ENCODE peak calls at places on chromosomes 4 and X, in five cellular contexts. N is anterior cingulate cortex, Z is GM12865, T is H54, D is astrocyte of the spinal cord. M is an unnamed sample.

GRCh38 chr4:157994863-157995262 is 178.0 kb downstream of the GASK1B start:
- DNase-seq in N (no peak), Z (no peak), T (no peak), D (no peak), M (no peak)

GRCh38 chr4:39729557-39729956 is 31.6 kb downstream of the UBE2K start:
- DNase-seq in N (no peak), Z (no peak), T (no peak), D (peak; percentile 45), M (no peak)

GRCh38 chr4:120071192-120071795 is 4.6 kb upstream of the MAD2L1 start:
- DNase-seq in N (no peak), Z (peak; percentile 73), T (no peak), D (peak; percentile 81), M (peak; percentile 32)

GRCh38 chr4:139665079-139665689 is 435 bp upstream of the MGST2 start:
- DNase-seq in N (no peak), Z (no peak), T (no peak), D (no peak), M (no peak)

GRCh38 chr4:124111922-124112321 is 600.6 kb downstream of the ANKRD50 start:
- DNase-seq in N (no peak), Z (peak; percentile 51), T (no peak), D (peak; percentile 89), M (peak; percentile 7)

GRCh38 chr4:821631-822030 is 4.3 kb downstream of the CPLX1 start:
- DNase-seq in N (no peak), Z (no peak), T (no peak), D (no peak), M (no peak)

GRCh38 chr4:25938251-25939186 is 24.5 kb downstream of the SMIM20 start:
- DNase-seq in N (no peak), Z (peak; percentile 86), T (peak; percentile 10), D (peak; percentile 51), M (peak; percentile 66)

GRCh38 chr4:24519649-24520048 is 64.7 kb downstream of the DHX15 start:
- DNase-seq in N (no peak), Z (no peak), T (no peak), D (peak; percentile 29), M (no peak)

GRCh38 chr4:8274772-8275241 is 5.3 kb downstream of the HTRA3 start:
- DNase-seq in N (peak; percentile 50), Z (no peak), T (no peak), D (peak; percentile 93), M (no peak)

GRCh38 chr4:112167790-112168189 is 22.5 kb downstream of the FAM241A start:
- DNase-seq in N (no peak), Z (peak; percentile 28), T (no peak), D (no peak), M (no peak)

GRCh38 chrX:29308726-29309125 is 721.5 kb downstream of the IL1RAPL1 start:
- DNase-seq in N (no peak), Z (no peak), T (no peak), D (no peak), M (no peak)

GRCh38 chrX:20066968-20067708 is 49.6 kb downstream of the MAP7D2 start:
- DNase-seq in N (no peak), Z (peak; percentile 63), T (no peak), D (peak; percentile 66), M (peak; percentile 30)

GRCh38 chrX:123425904-123426303 is 241.8 kb downstream of the GRIA3 start:
- DNase-seq in N (no peak), Z (no peak), T (no peak), D (peak; percentile 51), M (no peak)

GRCh38 chr4:86331362-86331761 is 28.5 kb downstream of the MAPK10 start:
- DNase-seq in N (no peak), Z (no peak), T (no peak), D (no peak), M (no peak)

GRCh38 chrX:33183366-33183765 is 28.0 kb downstream of the DMD start:
- DNase-seq in N (no peak), Z (peak; percentile 0), T (no peak), D (peak; percentile 51), M (no peak)

GRCh38 chr4:109560687-109561452 is 824 bp downstream of the MCUB start:
- DNase-seq in N (no peak), Z (peak; percentile 88), T (peak; percentile 67), D (peak; percentile 82), M (peak; percentile 88)

GRCh38 chr4:70041652-70042286 is 8.5 kb upstream of the HTN1 start:
- DNase-seq in N (no peak), Z (no peak), T (no peak), D (no peak), M (no peak)

GRCh38 chr4:73486497-73486896 is 5.0 kb downstream of the AFM start:
- DNase-seq in N (no peak), Z (no peak), T (no peak), D (no peak), M (no peak)

GRCh38 chr4:124711469-124712416 is 789 bp downstream of the ANKRD50 start:
- DNase-seq in N (peak; percentile 31), Z (peak; percentile 41), T (peak; percentile 49), D (peak; percentile 81), M (peak; percentile 49)

GRCh38 chr4:17646693-17647092 is 32.3 kb downstream of the MED28 start:
- DNase-seq in N (no peak), Z (no peak), T (no peak), D (no peak), M (no peak)

GRCh38 chr4:122104184-122104583 is 47.9 kb upstream of the BLTP1 start:
- DNase-seq in N (no peak), Z (no peak), T (no peak), D (no peak), M (no peak)

GRCh38 chrX:103941201-103941975 is 21.0 kb upstream of the TMSB15B start:
- DNase-seq in N (no peak), Z (peak; percentile 42), T (no peak), D (peak; percentile 19), M (no peak)

GRCh38 chr4:75110061-75110460 is 177.1 kb downstream of the PARM1 start:
- DNase-seq in N (no peak), Z (no peak), T (no peak), D (no peak), M (no peak)

GRCh38 chrX:41602946-41603345 is 85.8 kb upstream of the GPR34 start:
- DNase-seq in N (no peak), Z (no peak), T (no peak), D (no peak), M (no peak)

GRCh38 chr4:4761128-4761991 is 98.1 kb upstream of the MSX1 start:
- DNase-seq in N (no peak), Z (peak; percentile 56), T (no peak), D (no peak), M (no peak)

GRCh38 chr4:87121332-87122065 is 98.9 kb downstream of the KLHL8 start:
- DNase-seq in N (no peak), Z (no peak), T (no peak), D (peak; percentile 42), M (no peak)

GRCh38 chrX:57528670-57529255 is 63.0 kb upstream of the ZXDB start:
- DNase-seq in N (no peak), Z (peak; percentile 17), T (no peak), D (no peak), M (no peak)

GRCh38 chr4:114200026-114200425 is 220.6 kb upstream of the ARSJ start:
- DNase-seq in N (no peak), Z (no peak), T (no peak), D (no peak), M (no peak)

GRCh38 chr4:66750273-66750672 is 795.0 kb downstream of the CENPC start:
- DNase-seq in N (no peak), Z (no peak), T (no peak), D (peak; percentile 60), M (no peak)

GRCh38 chr4:35151816-35152572 is 1092.3 kb downstream of the ARAP2 start:
- DNase-seq in N (no peak), Z (peak; percentile 3), T (no peak), D (no peak), M (peak; percentile 4)

GRCh38 chr4:77821775-77822174 is 2.6 kb upstream of the CNOT6L start:
- DNase-seq in N (no peak), Z (peak; percentile 42), T (no peak), D (no peak), M (no peak)

GRCh38 chrX:70134116-70134477 is 850 bp downstream of the IGBP1 start:
- DNase-seq in N (no peak), Z (no peak), T (no peak), D (peak; percentile 1), M (no peak)